ENCODE peak calls at places on chromosomes 4 and X, in six cellular contexts. Z is keratinocyte, T is hepatocyte, P is left lung, D is IMR-90, U is heart right ventricle. H is an unnamed sample.

GRCh38 chr4:88989990-88990389 is 67.0 kb downstream of the FAM13A start:
- DNase-seq in T (no peak), Z (no peak), P (no peak), D (no peak), U (no peak), H (no peak)

GRCh38 chr4:8473920-8474590 is 33.5 kb downstream of the TRMT44 start:
- DNase-seq in U (no peak), D (no peak), Z (no peak), P (no peak), T (no peak), H (no peak)

GRCh38 chr4:87036713-87037112 is 101.9 kb downstream of the AFF1 start:
- DNase-seq in P (no peak), D (no peak), Z (no peak), U (no peak), T (no peak), H (no peak)

GRCh38 chrX:5775985-5776384 is 452.7 kb downstream of the NLGN4X start:
- DNase-seq in U (no peak), T (no peak), Z (no peak), D (no peak), P (no peak), H (no peak)

GRCh38 chrX:56757327-56757726 is 28.3 kb downstream of the NBDY start:
- DNase-seq in T (no peak), D (no peak), U (no peak), P (no peak), Z (no peak), H (no peak)

GRCh38 chr4:106585920-106586349 is 217.4 kb upstream of the GIMD1 start:
- DNase-seq in U (no peak), P (no peak), D (no peak), Z (peak), T (no peak), H (no peak)

GRCh38 chr4:8912506-8912905 is 40.9 kb upstream of the HMX1 start:
- DNase-seq in T (peak), U (no peak), P (no peak), Z (no peak), D (no peak), H (no peak)

GRCh38 chrX:69531031-69531755 is 27.1 kb downstream of the NALF2 start:
- DNase-seq in U (no peak), P (no peak), D (no peak), T (no peak), Z (no peak), H (no peak)

GRCh38 chrX:39816871-39817731 is 280.7 kb downstream of the BCOR start:
- DNase-seq in Z (no peak), P (no peak), T (peak), U (no peak), D (peak), H (peak)

GRCh38 chrX:18574591-18574990 is 97.3 kb downstream of the RS1 start:
- DNase-seq in Z (no peak), D (peak), P (no peak), T (no peak), U (no peak), H (peak)

GRCh38 chrX:21657318-21658151 is 595 bp downstream of the KLHL34 start:
- DNase-seq in D (no peak), P (no peak), U (no peak), T (no peak), Z (no peak), H (no peak)

GRCh38 chr4:12409507-12410190 is 981.0 kb upstream of the HS3ST1 start:
- DNase-seq in T (peak), Z (no peak), P (no peak), D (no peak), U (no peak), H (peak)
- TF ChIP-seq CTCF in T (peak), Z (no peak), P (no peak), D (no peak), U (no peak), H (no peak)

DNA sequence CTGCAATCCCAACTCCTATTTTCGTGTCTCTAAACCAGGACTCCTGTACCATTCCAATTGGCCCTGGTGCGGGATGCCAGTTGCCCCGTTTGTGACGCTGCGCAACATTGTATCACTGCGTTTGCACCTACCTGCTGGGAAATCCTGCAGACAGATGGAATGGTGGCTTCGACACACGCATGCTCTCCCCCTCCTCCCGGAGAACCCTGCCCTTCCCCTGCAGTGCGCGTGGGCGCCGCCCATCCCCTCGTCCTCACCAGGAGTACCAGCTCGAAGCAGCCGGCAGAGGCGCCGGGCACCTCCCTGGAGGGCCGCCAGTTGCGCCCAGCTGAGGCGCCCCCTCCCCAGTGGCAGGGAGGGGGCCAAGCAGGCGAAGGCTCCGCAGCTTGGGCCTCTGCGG is 1.4 kb downstream of the DGKK start:
- DNase-seq in T (peak), D (no peak), Z (no peak), U (no peak), P (no peak), H (no peak)
- H3K4me3 ChIP-seq in T (no peak), D (no peak), Z (no peak), U (no peak), P (no peak), H (no peak)

GRCh38 chrX:46374371-46374770 is 170.8 kb downstream of the ZNF674 start:
- DNase-seq in U (no peak), Z (no peak), P (no peak), T (no peak), D (no peak), H (no peak)

GRCh38 chrX:46381630-46382029 is 163.6 kb downstream of the ZNF674 start:
- DNase-seq in U (no peak), Z (no peak), P (no peak), T (peak), D (peak), H (no peak)

GRCh38 chrX:46375831-46376230 is 169.4 kb downstream of the ZNF674 start:
- DNase-seq in Z (no peak), U (no peak), T (no peak), P (no peak), D (no peak), H (no peak)

GRCh38 chrX:46380148-46380752 is 165.0 kb downstream of the ZNF674 start:
- DNase-seq in U (no peak), P (no peak), D (no peak), T (no peak), Z (no peak), H (no peak)

DNA sequence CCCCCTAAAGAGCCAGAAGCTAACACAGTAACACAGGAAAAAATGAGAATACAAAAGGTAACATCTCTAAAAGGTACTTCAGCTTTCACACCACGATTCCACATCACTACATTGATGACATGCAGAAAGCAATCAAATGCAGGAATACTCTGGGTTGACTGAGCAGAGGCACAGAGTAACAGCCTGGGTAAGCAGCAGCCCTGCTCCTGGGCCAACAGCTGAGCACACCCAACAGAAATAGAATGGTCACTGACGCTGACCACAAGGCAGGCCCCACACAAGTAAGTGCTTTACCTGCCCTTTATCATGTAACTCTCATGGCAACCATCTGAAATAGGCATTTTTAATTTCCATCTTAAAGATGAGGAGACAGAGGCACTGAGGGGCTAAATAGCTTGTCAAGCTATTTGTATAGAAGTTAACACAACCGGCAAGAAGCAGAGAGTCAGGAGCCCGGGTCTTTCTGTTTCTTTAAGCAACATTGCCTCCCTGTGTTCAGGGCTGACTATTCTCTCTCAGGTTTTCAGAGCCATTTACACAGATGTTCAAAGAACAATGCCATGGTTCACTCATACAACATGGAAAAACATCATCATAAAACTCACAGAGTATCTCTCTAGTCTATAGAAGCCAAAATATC is 168.9 kb downstream of the ZNF674 start:
- DNase-seq in Z (no peak), T (peak), P (no peak), D (peak), U (no peak), H (peak)
- TF ChIP-seq CTCF in Z (peak), T (peak), P (no peak), D (peak), U (no peak), H (peak)

GRCh38 chrX:19846995-19847790 is 40.2 kb downstream of the SH3KBP1 start:
- DNase-seq in D (peak), T (peak), U (no peak), Z (no peak), P (peak), H (peak)
- H3K4me3 ChIP-seq in D (no peak), T (no peak), U (no peak), Z (no peak), P (no peak), H (no peak)

GRCh38 chr4:26179316-26179760 is 141.5 kb upstream of the RBPJ start:
- DNase-seq in P (no peak), D (no peak), Z (no peak), T (no peak), U (no peak), H (no peak)
- TF ChIP-seq CTCF in P (no peak), D (no peak), Z (no peak), T (no peak), U (no peak), H (no peak)

DNA sequence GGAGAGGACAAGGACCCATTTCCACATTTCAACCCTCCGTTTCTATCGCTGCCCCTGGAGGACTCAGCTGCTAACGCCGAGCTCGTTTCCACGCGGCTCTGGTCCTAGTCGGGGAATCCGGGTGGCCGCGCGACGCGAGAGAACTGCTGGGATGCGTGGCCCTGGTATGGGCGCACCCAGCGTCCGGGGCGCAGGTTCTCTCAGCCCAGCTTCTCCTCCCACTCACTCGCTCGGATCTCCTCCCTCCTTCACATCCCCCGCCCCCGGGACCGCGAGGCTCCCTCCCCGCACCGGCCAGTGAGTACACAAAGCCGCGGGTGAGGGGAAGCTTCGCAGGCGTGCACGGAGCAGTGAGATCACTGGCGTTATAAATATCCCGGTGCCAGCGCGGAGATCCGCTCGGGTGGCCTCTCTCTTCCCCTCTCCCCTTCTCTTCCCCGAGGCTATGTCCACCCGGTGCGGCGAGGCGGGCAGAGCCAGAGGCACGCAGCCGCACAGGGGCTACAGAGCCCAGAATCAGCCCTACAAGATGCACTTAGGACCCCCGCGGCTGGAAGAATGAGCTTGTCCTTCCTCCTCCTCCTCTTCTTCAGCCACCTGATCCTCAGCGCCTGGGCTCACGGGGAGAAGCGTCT is at the start of gene FGF5:
- DNase-seq in P (no peak), D (peak), U (peak), T (peak), Z (no peak), H (peak)
- H3K4me3 ChIP-seq in P (peak), D (peak), U (peak), T (peak), Z (peak), H (peak)

GRCh38 chr4:143253156-143253555 is 68.4 kb downstream of the USP38 start:
- DNase-seq in D (no peak), T (no peak), U (no peak), P (no peak), Z (no peak), H (no peak)

GRCh38 chr4:143251781-143252180 is 67.1 kb downstream of the USP38 start:
- DNase-seq in D (peak), P (no peak), U (no peak), T (no peak), Z (peak), H (peak)

GRCh38 chr4:143256456-143256855 is 71.7 kb downstream of the USP38 start:
- DNase-seq in U (no peak), Z (no peak), D (no peak), T (no peak), P (no peak), H (no peak)

GRCh38 chr4:143252478-143252877 is 67.8 kb downstream of the USP38 start:
- DNase-seq in P (no peak), D (no peak), U (no peak), T (no peak), Z (no peak), H (no peak)

DNA sequence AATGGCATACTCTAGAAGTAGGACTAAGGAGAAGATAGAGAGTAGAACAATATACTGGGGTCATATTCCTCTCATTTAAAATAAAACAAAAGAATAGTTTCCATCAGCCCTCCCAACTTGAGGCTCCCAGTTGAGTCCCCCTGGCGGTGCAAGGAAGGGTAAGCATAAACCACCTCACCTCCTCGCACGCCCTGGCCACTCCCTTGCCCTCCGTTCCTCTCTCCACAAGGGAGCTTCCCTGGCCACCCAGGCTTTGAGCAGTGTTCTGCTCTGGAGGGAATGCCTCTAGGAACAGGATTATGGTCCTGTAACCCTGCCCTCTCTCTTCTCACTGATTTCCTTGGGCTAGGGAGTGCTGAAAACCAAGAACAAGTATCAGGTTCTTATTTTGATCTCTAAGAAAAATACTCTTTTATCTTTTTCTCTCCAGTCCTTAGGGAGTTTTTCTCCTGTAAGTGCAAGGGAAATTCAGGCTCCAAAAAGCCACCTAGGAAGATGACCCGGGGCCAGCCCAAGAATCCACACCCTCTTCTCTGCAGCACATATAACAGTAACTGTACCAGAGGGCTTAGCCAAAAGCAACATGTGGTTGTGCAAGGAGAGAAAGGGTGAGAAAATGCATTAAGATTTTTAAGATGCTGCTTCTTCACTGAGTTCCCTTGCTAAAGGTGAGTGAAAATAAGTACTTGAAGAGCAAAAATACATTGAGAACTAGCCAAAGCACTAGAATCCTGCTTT is 69.9 kb downstream of the USP38 start:
- DNase-seq in Z (no peak), D (no peak), U (no peak), T (no peak), P (no peak), H (peak)
- TF ChIP-seq CTCF in Z (no peak), D (no peak), U (no peak), T (no peak), P (no peak), H (no peak)

GRCh38 chr4:6889736-6890324 is 19.8 kb upstream of the TBC1D14 start:
- DNase-seq in T (no peak), U (no peak), Z (no peak), D (no peak), P (no peak), H (no peak)

GRCh38 chr4:6889101-6889735 is 20.4 kb upstream of the TBC1D14 start:
- DNase-seq in U (no peak), Z (no peak), P (no peak), T (no peak), D (no peak), H (no peak)

GRCh38 chr4:6887591-6888371 is 21.8 kb upstream of the TBC1D14 start:
- DNase-seq in Z (no peak), T (no peak), U (peak), D (no peak), P (no peak), H (no peak)

GRCh38 chr4:6886886-6887285 is 22.7 kb upstream of the TBC1D14 start:
- DNase-seq in P (no peak), Z (no peak), D (no peak), U (no peak), T (no peak), H (no peak)

GRCh38 chr4:6888506-6889071 is 21.0 kb upstream of the TBC1D14 start:
- DNase-seq in D (no peak), P (no peak), Z (no peak), U (no peak), T (no peak), H (no peak)
- H3K4me3 ChIP-seq in D (no peak), P (no peak), Z (no peak), U (no peak), T (no peak), H (no peak)

GRCh38 chr4:140150886-140151699 is 2.9 kb downstream of the MAML3 start:
- DNase-seq in P (peak), Z (no peak), T (peak), U (peak), D (peak), H (peak)

GRCh38 chr4:140151700-140152014 is 2.3 kb downstream of the MAML3 start:
- DNase-seq in Z (no peak), D (peak), U (peak), P (peak), T (peak), H (peak)

GRCh38 chr4:140150636-140150885 is 3.4 kb downstream of the MAML3 start:
- DNase-seq in P (no peak), U (no peak), T (no peak), D (no peak), Z (no peak), H (no peak)

GRCh38 chr4:140152015-140152703 is 1.8 kb downstream of the MAML3 start:
- DNase-seq in T (peak), Z (no peak), U (peak), D (no peak), P (peak), H (no peak)

GRCh38 chr4:140149851-140150635 is 3.9 kb downstream of the MAML3 start:
- DNase-seq in U (peak), T (peak), Z (no peak), D (peak), P (peak), H (peak)
- TF ChIP-seq CTCF in U (peak), T (no peak), Z (no peak), D (no peak), P (peak), H (peak)

DNA sequence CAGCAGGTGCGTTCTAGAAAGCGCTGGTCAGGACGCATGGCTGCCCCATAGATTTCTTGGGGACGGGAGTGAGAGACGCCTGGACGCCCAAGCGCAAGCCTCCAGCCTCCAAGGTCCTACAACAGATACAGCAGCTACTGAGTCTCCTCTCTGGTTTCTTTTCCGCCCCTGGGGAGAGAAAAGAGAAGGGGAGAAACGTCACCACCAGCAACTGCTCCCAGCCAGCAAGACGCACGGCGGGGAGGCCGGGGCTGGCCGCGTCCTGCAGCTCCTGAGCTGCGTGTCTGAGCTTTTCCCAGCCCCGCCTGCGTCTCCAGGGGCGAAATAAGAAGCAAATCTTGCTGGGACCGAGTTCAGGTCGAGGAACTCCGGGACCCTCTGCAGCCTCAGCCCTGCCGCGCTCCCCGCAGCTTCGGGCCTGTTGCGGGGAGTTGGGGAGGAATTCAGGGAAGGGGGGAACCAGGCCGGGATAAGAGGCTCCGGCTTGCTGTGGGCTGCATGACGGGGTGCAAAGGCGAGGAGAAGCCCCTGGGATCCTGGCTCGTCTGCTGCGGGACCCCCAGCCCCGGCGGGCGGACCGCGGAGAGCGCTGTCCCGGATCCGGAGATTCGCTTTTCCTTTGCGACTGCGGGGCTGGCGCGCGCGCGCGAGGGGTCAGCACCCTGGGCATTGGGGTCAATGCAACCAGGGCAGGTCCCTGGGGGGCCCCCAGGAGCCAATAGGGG is 6.8 kb upstream of the SHOX start:
- DNase-seq in P (no peak), U (no peak), T (no peak), Z (no peak), D (no peak), H (no peak)
- H3K4me3 ChIP-seq in P (no peak), U (no peak), T (no peak), Z (no peak), D (no peak), H (no peak)

H was measured in astrocyte of the spinal cord.